ENCODE peak calls at places on chromosomes 12 and 14, in seven cellular contexts. T is upper lobe of right lung; X is psoas muscle; H is CD8-positive, alpha-beta memory T cell; V is pancreas; N is upper lobe of left lung; M is ovary. S is an unnamed sample. For H3K9me3, the result is how much of the 10 kb centered on the place peaks cover.

GRCh38 chr12:29921307-29921706 is 137.6 kb upstream of the TMTC1 start:
- DNase-seq in T (no peak), X (no peak), H (no peak), V (no peak), N (no peak), M (no peak), S (no peak)

GRCh38 chr12:51357374-51358047 is 11.0 kb upstream of the CELA1 start:
- DNase-seq in T (no peak), X (no peak), H (no peak), V (no peak), N (no peak), M (no peak), S (no peak)

GRCh38 chr12:15231493-15231892 is 10.3 kb upstream of the RERG start:
- DNase-seq in T (no peak), X (no peak), H (no peak), V (no peak), N (no peak), M (no peak), S (no peak)

GRCh38 chr14:64958201-64958600 is 13.9 kb downstream of the RAB15 start:
- DNase-seq in T (no peak), X (no peak), H (no peak), V (no peak), N (no peak), M (no peak), S (no peak)

GRCh38 chr12:132703611-132704010 is 7.0 kb upstream of the PGAM5 start:
- DNase-seq in T (no peak), X (no peak), H (no peak), V (no peak), N (no peak), M (no peak), S (no peak)

GRCh38 chr12:91877022-91877421 is 268.6 kb downstream of the BTG1 start:
- DNase-seq in T (peak), X (no peak), H (peak), V (no peak), N (peak), M (no peak), S (peak)

GRCh38 chr12:41055875-41056577 is 132.1 kb upstream of the PDZRN4 start:
- DNase-seq in T (no peak), X (no peak), H (no peak), V (no peak), N (no peak), M (no peak), S (no peak)

GRCh38 chr12:75705749-75706719 is 194.6 kb upstream of the KRR1 start:
- DNase-seq in T (no peak), X (no peak), H (no peak), V (no peak), N (peak), M (peak), S (no peak)

GRCh38 chr12:63068857-63069442 is 82.1 kb downstream of the AVPR1A start:
- DNase-seq in T (no peak), X (no peak), H (no peak), V (no peak), N (no peak), M (no peak), S (no peak)

GRCh38 chr12:53560386-53560785 is 53.1 kb upstream of the NPFF start:
- DNase-seq in T (no peak), X (no peak), H (no peak), V (no peak), N (no peak), M (no peak), S (no peak)

GRCh38 chr14:96754845-96755184 is 42.4 kb upstream of the VRK1 start:
- DNase-seq in T (no peak), X (no peak), H (no peak), V (no peak), N (no peak), M (no peak), S (no peak)

GRCh38 chr12:47270782-47271664 is 191.3 kb upstream of the AMIGO2 start:
- DNase-seq in T (no peak), X (no peak), H (peak), V (no peak), N (no peak), M (no peak), S (no peak)

GRCh38 chr12:55001198-55001827 is 16.8 kb upstream of the TESPA1 start:
- DNase-seq in T (no peak), X (no peak), H (no peak), V (no peak), N (no peak), M (no peak), S (no peak)

GRCh38 chr14:54330876-54331275 is 65.9 kb upstream of the CDKN3 start:
- DNase-seq in T (no peak), X (no peak), H (no peak), V (no peak), N (no peak), M (no peak), S (no peak)

GRCh38 chr12:67042697-67043131 is 226.4 kb upstream of the CAND1 start:
- DNase-seq in T (no peak), X (no peak), H (no peak), V (no peak), N (no peak), M (no peak), S (no peak)

GRCh38 chr14:49972840-49973239 is 80.0 kb downstream of the ARF6 start:
- DNase-seq in T (no peak), X (no peak), H (no peak), V (no peak), N (peak), M (peak), S (no peak)

GRCh38 chr12:123938679-123939480 is 33.8 kb downstream of the CCDC92 start:
- DNase-seq in T (no peak), X (no peak), H (no peak), V (no peak), N (no peak), M (no peak), S (no peak)

GRCh38 chr12:45907955-45908354 is 82.4 kb downstream of the SCAF11 start:
- DNase-seq in T (no peak), X (no peak), H (no peak), V (no peak), N (no peak), M (no peak), S (no peak)

GRCh38 chr12:104237930-104238329 is 22.4 kb downstream of the TXNRD1 start:
- DNase-seq in T (no peak), X (no peak), H (no peak), V (no peak), N (no peak), M (no peak), S (no peak)

GRCh38 chr12:104230704-104231103 is 15.1 kb downstream of the TXNRD1 start:
- DNase-seq in T (no peak), X (no peak), H (no peak), V (no peak), N (no peak), M (no peak), S (no peak)

GRCh38 chr12:104234926-104235499 is 19.4 kb downstream of the TXNRD1 start:
- DNase-seq in T (no peak), X (no peak), H (no peak), V (no peak), N (no peak), M (no peak), S (no peak)

GRCh38 chr12:104230304-104230703 is 14.7 kb downstream of the TXNRD1 start:
- DNase-seq in T (no peak), X (no peak), H (no peak), V (no peak), N (no peak), M (no peak), S (no peak)

DNA sequence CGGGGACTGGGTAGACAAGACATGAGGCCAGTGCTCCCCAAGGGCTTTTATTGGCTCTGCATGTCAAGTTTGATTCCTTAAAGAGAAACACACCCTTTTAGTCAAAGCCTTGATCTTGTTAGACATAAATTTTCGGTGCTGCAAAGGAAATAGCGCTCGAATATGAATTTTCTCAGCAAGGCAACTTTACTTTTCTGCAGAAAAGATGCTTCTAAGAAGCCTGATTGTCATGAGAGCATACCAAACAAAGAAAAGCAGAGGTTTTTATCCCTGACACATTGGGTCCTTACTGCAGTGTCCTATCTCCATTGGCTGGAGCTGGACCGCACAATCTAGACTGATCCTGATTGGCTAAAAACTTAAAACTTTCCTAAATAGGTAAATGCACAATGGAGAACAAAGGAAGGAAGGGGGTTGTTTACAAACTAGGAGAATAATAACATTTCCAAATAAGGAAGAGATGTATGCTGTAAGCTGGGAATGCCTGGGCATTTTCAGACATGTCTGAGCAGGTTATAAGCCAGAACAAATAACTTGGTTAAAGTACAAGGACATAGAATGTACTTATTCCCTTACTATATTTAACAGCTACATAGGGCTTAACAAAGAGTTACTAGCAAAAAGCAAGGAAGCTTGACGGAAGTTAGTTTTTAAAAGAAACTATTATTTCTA is 17.2 kb downstream of the TXNRD1 start:
- DNase-seq in T (no peak), X (no peak), H (no peak), V (no peak), N (no peak), M (no peak), S (no peak)
- H3K9me3 ChIP-seq in T (under half), X (under half), H (under half), V (under half), N (under half), M (under half), S (under half)

GRCh38 chr12:31850268-31850667 is 108.9 kb upstream of the RESF1 start:
- DNase-seq in T (no peak), X (no peak), H (no peak), V (no peak), N (no peak), M (no peak), S (no peak)
- H3K9me3 ChIP-seq in T (under half), X (under half), H (under half), V (under half), N (under half), M (under half), S (under half)

GRCh38 chr14:21317433-21317832 is 37.5 kb downstream of the RPGRIP1 start:
- DNase-seq in T (no peak), X (no peak), H (no peak), V (no peak), N (no peak), M (no peak), S (no peak)
- H3K9me3 ChIP-seq in T (under half), X (under half), H (under half), V (under half), N (under half), M (under half), S (under half)

GRCh38 chr14:103885509-103885932 is 38.1 kb upstream of the PPP1R13B start:
- DNase-seq in T (no peak), X (no peak), H (no peak), V (no peak), N (no peak), M (no peak), S (no peak)

GRCh38 chr14:103884854-103885253 is 37.5 kb upstream of the PPP1R13B start:
- DNase-seq in T (no peak), X (no peak), H (no peak), V (no peak), N (no peak), M (no peak), S (no peak)

GRCh38 chr14:103887557-103888115 is 40.3 kb upstream of the PPP1R13B start:
- DNase-seq in T (no peak), X (no peak), H (no peak), V (no peak), N (no peak), M (no peak), S (no peak)

GRCh38 chr14:103887170-103887501 is 39.8 kb upstream of the PPP1R13B start:
- DNase-seq in T (no peak), X (no peak), H (no peak), V (no peak), N (no peak), M (no peak), S (no peak)

GRCh38 chr14:103886304-103887169 is 39.2 kb upstream of the PPP1R13B start:
- DNase-seq in T (no peak), X (no peak), H (no peak), V (no peak), N (no peak), M (no peak), S (no peak)
- H3K9me3 ChIP-seq in T (under half), X (under half), H (under half), V (under half), N (under half), M (under half), S (under half)

GRCh38 chr14:25526290-25526689 is 476.3 kb upstream of the STXBP6 start:
- DNase-seq in T (no peak), X (no peak), H (no peak), V (no peak), N (no peak), M (no peak), S (no peak)
- H3K9me3 ChIP-seq in T (under half), X (under half), H (under half), V (under half), N (under half), M (under half), S (under half)

S was measured in T-helper 17 cell.